ENCODE peak calls at places on chromosome 21, in six cellular contexts. One of them, this sample, is unnamed.

GRCh38 chr21:32520885-32521735 is 64.2 kb downstream of the TCP10L start:
- DNase-seq in AG04450: peak
- DNase-seq in heart right ventricle: peak
- DNase-seq in DND-41: no peak
- DNase-seq in psoas muscle: peak
- DNase-seq in SJSA1: peak
- DNase-seq in this sample: no peak

GRCh38 chr21:44749116-44749758 is 37.9 kb upstream of the TSPEAR start:
- DNase-seq in psoas muscle: peak
- DNase-seq in AG04450: no peak
- DNase-seq in heart right ventricle: no peak
- DNase-seq in SJSA1: no peak
- DNase-seq in DND-41: no peak
- DNase-seq in this sample: no peak

GRCh38 chr21:42969193-42969600 is 5.2 kb upstream of the PKNOX1 start:
- DNase-seq in psoas muscle: no peak
- DNase-seq in AG04450: no peak
- DNase-seq in heart right ventricle: no peak
- DNase-seq in SJSA1: no peak
- DNase-seq in DND-41: no peak
- DNase-seq in this sample: no peak

GRCh38 chr21:44082648-44083436 is 24.4 kb upstream of the PWP2 start:
- DNase-seq in DND-41: no peak
- DNase-seq in psoas muscle: no peak
- DNase-seq in AG04450: no peak
- DNase-seq in heart right ventricle: no peak
- DNase-seq in SJSA1: no peak
- DNase-seq in this sample: no peak

GRCh38 chr21:43968410-43969114 is 43.5 kb upstream of the TRAPPC10 start:
- DNase-seq in DND-41: no peak
- DNase-seq in SJSA1: no peak
- DNase-seq in psoas muscle: no peak
- DNase-seq in AG04450: no peak
- DNase-seq in heart right ventricle: no peak
- DNase-seq in this sample: no peak

GRCh38 chr21:21051109-21052055 is 53.2 kb downstream of the NCAM2 start:
- DNase-seq in DND-41: no peak
- DNase-seq in AG04450: no peak
- DNase-seq in psoas muscle: no peak
- DNase-seq in SJSA1: no peak
- DNase-seq in heart right ventricle: no peak
- DNase-seq in this sample: no peak

GRCh38 chr21:33149166-33149565 is 79.2 kb downstream of the OLIG1 start:
- DNase-seq in heart right ventricle: no peak
- DNase-seq in SJSA1: no peak
- DNase-seq in DND-41: no peak
- DNase-seq in psoas muscle: no peak
- DNase-seq in AG04450: no peak
- DNase-seq in this sample: no peak

GRCh38 chr21:44434936-44435635 is 20.2 kb upstream of the LRRC3 start:
- DNase-seq in psoas muscle: peak
- DNase-seq in AG04450: no peak
- DNase-seq in DND-41: no peak
- DNase-seq in SJSA1: no peak
- DNase-seq in heart right ventricle: no peak
- DNase-seq in this sample: no peak

GRCh38 chr21:33496345-33496744 is 4.8 kb upstream of the DNAJC28 start:
- DNase-seq in DND-41: no peak
- DNase-seq in AG04450: no peak
- DNase-seq in psoas muscle: no peak
- DNase-seq in heart right ventricle: no peak
- DNase-seq in SJSA1: no peak
- DNase-seq in this sample: no peak

GRCh38 chr21:43866659-43867331 is 1.8 kb downstream of the AGPAT3 start:
- DNase-seq in SJSA1: peak
- DNase-seq in AG04450: no peak
- DNase-seq in psoas muscle: no peak
- DNase-seq in heart right ventricle: no peak
- DNase-seq in DND-41: no peak
- DNase-seq in this sample: no peak

GRCh38 chr21:30306821-30307330 is 13.2 kb downstream of the KRTAP26-1 start:
- DNase-seq in psoas muscle: no peak
- DNase-seq in heart right ventricle: no peak
- DNase-seq in AG04450: no peak
- DNase-seq in DND-41: no peak
- DNase-seq in SJSA1: no peak
- DNase-seq in this sample: no peak

GRCh38 chr21:44263221-44263671 is 1.5 kb upstream of the DNMT3L start:
- DNase-seq in psoas muscle: peak
- DNase-seq in DND-41: no peak
- DNase-seq in SJSA1: no peak
- DNase-seq in AG04450: no peak
- DNase-seq in heart right ventricle: no peak
- DNase-seq in this sample: no peak

GRCh38 chr21:32908529-32908928 is 117.2 kb upstream of the OLIG2 start:
- DNase-seq in SJSA1: no peak
- DNase-seq in psoas muscle: no peak
- DNase-seq in DND-41: no peak
- DNase-seq in heart right ventricle: no peak
- DNase-seq in AG04450: no peak
- DNase-seq in this sample: no peak

GRCh38 chr21:34182436-34182835 is 109.1 kb downstream of the MRPS6 start:
- DNase-seq in psoas muscle: no peak
- DNase-seq in SJSA1: no peak
- DNase-seq in AG04450: no peak
- DNase-seq in DND-41: no peak
- DNase-seq in heart right ventricle: no peak
- DNase-seq in this sample: no peak

GRCh38 chr21:42737969-42738590 is 84.7 kb downstream of the PDE9A start:
- DNase-seq in heart right ventricle: peak
- DNase-seq in DND-41: peak
- DNase-seq in psoas muscle: peak
- DNase-seq in AG04450: no peak
- DNase-seq in SJSA1: no peak
- DNase-seq in this sample: no peak

GRCh38 chr21:34345892-34346291 is 17.9 kb upstream of the KCNE2 start:
- DNase-seq in DND-41: no peak
- DNase-seq in heart right ventricle: no peak
- DNase-seq in SJSA1: peak
- DNase-seq in psoas muscle: no peak
- DNase-seq in AG04450: peak
- DNase-seq in this sample: no peak

GRCh38 chr21:19510653-19511052 is 1107.1 kb upstream of the TMPRSS15 start:
- DNase-seq in AG04450: no peak
- DNase-seq in psoas muscle: no peak
- DNase-seq in DND-41: no peak
- DNase-seq in heart right ventricle: no peak
- DNase-seq in SJSA1: no peak
- DNase-seq in this sample: no peak

GRCh38 chr21:43025636-43026180 is 49.9 kb downstream of the CBS start:
- DNase-seq in psoas muscle: no peak
- DNase-seq in AG04450: peak
- DNase-seq in SJSA1: peak
- DNase-seq in heart right ventricle: no peak
- DNase-seq in DND-41: no peak
- DNase-seq in this sample: no peak

GRCh38 chr21:33078907-33079582 is 9.1 kb downstream of the OLIG1 start:
- DNase-seq in DND-41: peak
- DNase-seq in AG04450: peak
- DNase-seq in SJSA1: peak
- DNase-seq in heart right ventricle: no peak
- DNase-seq in psoas muscle: no peak
- DNase-seq in this sample: peak

GRCh38 chr21:40074710-40075109 is 207.5 kb downstream of the PCP4 start:
- DNase-seq in heart right ventricle: no peak
- DNase-seq in DND-41: no peak
- DNase-seq in SJSA1: no peak
- DNase-seq in psoas muscle: no peak
- DNase-seq in AG04450: no peak
- DNase-seq in this sample: no peak

GRCh38 chr21:34202553-34203332 is 129.4 kb downstream of the MRPS6 start:
- DNase-seq in AG04450: no peak
- DNase-seq in psoas muscle: peak
- DNase-seq in SJSA1: no peak
- DNase-seq in DND-41: no peak
- DNase-seq in heart right ventricle: peak
- DNase-seq in this sample: no peak

GRCh38 chr21:34073032-34073748 is at the start of the genes MRPS6 and SLC5A3:
- DNase-seq in psoas muscle: peak
- DNase-seq in DND-41: peak
- DNase-seq in heart right ventricle: peak
- DNase-seq in AG04450: peak
- DNase-seq in SJSA1: peak
- DNase-seq in this sample: peak

GRCh38 chr21:43676391-43676790 is 17.0 kb downstream of the RRP1B start:
- DNase-seq in AG04450: no peak
- DNase-seq in DND-41: no peak
- DNase-seq in SJSA1: no peak
- DNase-seq in psoas muscle: no peak
- DNase-seq in heart right ventricle: no peak
- DNase-seq in this sample: no peak

GRCh38 chr21:27261676-27262075 is 294.8 kb upstream of the ADAMTS5 start:
- DNase-seq in psoas muscle: no peak
- DNase-seq in AG04450: no peak
- DNase-seq in DND-41: no peak
- DNase-seq in SJSA1: no peak
- DNase-seq in heart right ventricle: no peak
- DNase-seq in this sample: no peak

GRCh38 chr21:27260728-27261127 is 293.8 kb upstream of the ADAMTS5 start:
- DNase-seq in psoas muscle: no peak
- DNase-seq in heart right ventricle: no peak
- DNase-seq in AG04450: no peak
- DNase-seq in DND-41: no peak
- DNase-seq in SJSA1: no peak
- DNase-seq in this sample: no peak

GRCh38 chr21:27258222-27258621 is 291.3 kb upstream of the ADAMTS5 start:
- DNase-seq in DND-41: no peak
- DNase-seq in psoas muscle: no peak
- DNase-seq in SJSA1: no peak
- DNase-seq in heart right ventricle: no peak
- DNase-seq in AG04450: no peak
- DNase-seq in this sample: no peak

DNA sequence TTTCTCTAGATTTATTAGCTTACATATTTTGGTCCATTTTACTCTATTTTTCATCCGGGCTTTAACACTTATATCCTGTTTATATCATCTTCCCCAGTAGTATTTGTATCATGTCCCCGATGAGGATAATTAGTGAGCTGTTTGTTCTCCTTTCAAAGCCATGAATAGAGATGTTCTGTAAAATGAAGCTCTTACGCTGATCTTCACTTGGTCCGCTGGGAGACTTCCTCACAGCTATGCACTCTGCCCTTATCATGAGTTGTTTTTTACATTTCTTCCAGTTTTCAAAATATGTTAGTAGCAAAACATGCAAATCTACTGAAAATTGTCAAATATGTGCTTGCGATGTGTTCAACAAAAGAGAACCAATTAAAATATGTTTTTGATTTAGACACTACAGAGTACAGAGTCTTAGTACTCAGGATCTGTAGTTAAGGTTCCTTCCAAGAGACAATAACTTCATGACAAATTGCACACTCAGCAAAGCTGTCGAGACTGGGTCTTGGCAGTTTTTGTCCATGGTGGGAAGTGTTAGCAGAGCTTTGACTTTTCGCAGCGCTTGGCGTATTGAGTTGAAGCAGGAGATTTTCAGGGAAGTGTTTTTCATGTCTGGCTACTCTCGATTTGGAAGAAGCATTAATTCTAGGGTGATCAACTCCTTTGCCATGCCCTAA is 292.0 kb upstream of the ADAMTS5 start:
- DNase-seq in heart right ventricle: no peak
- DNase-seq in psoas muscle: no peak
- DNase-seq in SJSA1: no peak
- DNase-seq in AG04450: no peak
- DNase-seq in DND-41: no peak
- DNase-seq in this sample: no peak
- H3K27ac ChIP-seq in heart right ventricle: no peak
- H3K27ac ChIP-seq in psoas muscle: no peak
- H3K27ac ChIP-seq in SJSA1: no peak
- H3K27ac ChIP-seq in AG04450: no peak
- H3K27ac ChIP-seq in DND-41: no peak
- H3K27ac ChIP-seq in this sample: no peak

GRCh38 chr21:41581592-41582228 is 73.8 kb upstream of the TMPRSS2 start:
- DNase-seq in SJSA1: no peak
- DNase-seq in AG04450: no peak
- DNase-seq in psoas muscle: no peak
- DNase-seq in heart right ventricle: no peak
- DNase-seq in DND-41: no peak
- DNase-seq in this sample: no peak

GRCh38 chr21:41582866-41583265 is 74.9 kb upstream of the TMPRSS2 start:
- DNase-seq in DND-41: no peak
- DNase-seq in SJSA1: no peak
- DNase-seq in AG04450: no peak
- DNase-seq in psoas muscle: no peak
- DNase-seq in heart right ventricle: no peak
- DNase-seq in this sample: no peak

GRCh38 chr21:41584603-41585176 is 76.7 kb upstream of the TMPRSS2 start:
- DNase-seq in DND-41: no peak
- DNase-seq in psoas muscle: no peak
- DNase-seq in SJSA1: no peak
- DNase-seq in heart right ventricle: no peak
- DNase-seq in AG04450: no peak
- DNase-seq in this sample: no peak

GRCh38 chr21:41582298-41582840 is 74.4 kb upstream of the TMPRSS2 start:
- DNase-seq in SJSA1: no peak
- DNase-seq in DND-41: no peak
- DNase-seq in psoas muscle: no peak
- DNase-seq in AG04450: no peak
- DNase-seq in heart right ventricle: no peak
- DNase-seq in this sample: no peak

GRCh38 chr21:41583274-41583790 is 75.4 kb upstream of the TMPRSS2 start:
- DNase-seq in heart right ventricle: no peak
- DNase-seq in SJSA1: no peak
- DNase-seq in AG04450: no peak
- DNase-seq in psoas muscle: no peak
- DNase-seq in DND-41: no peak
- DNase-seq in this sample: no peak
- H3K27ac ChIP-seq in heart right ventricle: no peak
- H3K27ac ChIP-seq in SJSA1: no peak
- H3K27ac ChIP-seq in AG04450: no peak
- H3K27ac ChIP-seq in psoas muscle: no peak
- H3K27ac ChIP-seq in DND-41: no peak
- H3K27ac ChIP-seq in this sample: no peak

DNA sequence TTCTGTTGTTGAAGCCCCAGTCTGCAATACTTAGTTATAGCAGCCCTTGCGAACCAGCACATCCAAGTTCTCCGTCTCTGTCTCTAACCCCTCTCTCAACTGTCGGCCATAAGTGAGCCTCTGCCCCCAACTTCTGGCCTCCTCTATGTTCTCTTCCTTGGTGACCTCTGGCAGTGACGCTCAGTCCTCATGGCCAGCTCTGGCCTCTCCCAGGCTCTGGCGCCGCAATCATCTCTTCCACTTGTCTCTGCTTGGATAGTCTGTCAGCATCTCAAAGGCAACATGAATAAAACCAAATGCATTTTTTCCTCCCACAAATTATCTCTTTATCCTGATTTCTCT is 8.4 kb upstream of the HLCS start:
- DNase-seq in DND-41: no peak
- DNase-seq in SJSA1: no peak
- DNase-seq in heart right ventricle: no peak
- DNase-seq in psoas muscle: no peak
- DNase-seq in AG04450: no peak
- DNase-seq in this sample: no peak
- H3K27ac ChIP-seq in DND-41: no peak
- H3K27ac ChIP-seq in SJSA1: no peak
- H3K27ac ChIP-seq in heart right ventricle: no peak
- H3K27ac ChIP-seq in psoas muscle: no peak
- H3K27ac ChIP-seq in AG04450: no peak
- H3K27ac ChIP-seq in this sample: no peak

GRCh38 chr21:28429161-28429560 is 563.5 kb downstream of the LTN1 start:
- DNase-seq in heart right ventricle: no peak
- DNase-seq in psoas muscle: no peak
- DNase-seq in DND-41: no peak
- DNase-seq in AG04450: no peak
- DNase-seq in SJSA1: no peak
- DNase-seq in this sample: no peak
- H3K27ac ChIP-seq in heart right ventricle: no peak
- H3K27ac ChIP-seq in psoas muscle: no peak
- H3K27ac ChIP-seq in DND-41: no peak
- H3K27ac ChIP-seq in AG04450: no peak
- H3K27ac ChIP-seq in SJSA1: no peak
- H3K27ac ChIP-seq in this sample: no peak

This sample was measured in caudate nucleus.